ENCODE peak calls at places on chromosome 1, in five cellular contexts. J is uterus, L is foreskin fibroblast, E is heart right ventricle, I is left lung. D is an unnamed sample.

GRCh38 chr1:145720556-145720877 is 1.2 kb downstream of the CD160 start:
- DNase-seq in J (no peak), I (no peak), L (peak; percentile 85), E (no peak), D (peak; percentile 55)

GRCh38 chr1:240646861-240647260 is 34.9 kb upstream of the GREM2 start:
- DNase-seq in I (no peak), L (no peak), E (no peak), J (no peak), D (no peak)

GRCh38 chr1:3890389-3891328 is 9.4 kb downstream of the C1orf174 start:
- DNase-seq in E (no peak), J (no peak), I (peak; percentile 31), L (no peak), D (no peak)

GRCh38 chr1:204494281-204495077 is at the start of gene PIK3C2B:
- DNase-seq in L (peak; percentile 69), J (peak; percentile 79), I (peak; percentile 96), E (peak; percentile 86), D (no peak)

GRCh38 chr1:75067975-75068374 is 66.2 kb upstream of the LHX8 start:
- DNase-seq in J (no peak), L (no peak), E (no peak), I (no peak), D (no peak)

GRCh38 chr1:205939690-205940330 is 3.4 kb downstream of the SLC26A9 start:
- DNase-seq in L (no peak), E (no peak), J (no peak), I (no peak), D (no peak)

GRCh38 chr1:74392186-74392585 is 120.2 kb downstream of the LRRC53 start:
- DNase-seq in E (no peak), J (no peak), I (no peak), L (no peak), D (no peak)

GRCh38 chr1:236543065-236543669 is 19.4 kb downstream of the LGALS8 start:
- DNase-seq in I (no peak), E (peak; percentile 44), L (no peak), J (no peak), D (no peak)

GRCh38 chr1:172902861-172903381 is 147.8 kb downstream of the TNFSF18 start:
- DNase-seq in I (no peak), L (peak; percentile 65), J (no peak), E (no peak), D (peak; percentile 84)

GRCh38 chr1:84823991-84824390 is 69.0 kb downstream of the LPAR3 start:
- DNase-seq in J (no peak), I (no peak), L (no peak), E (no peak), D (no peak)

GRCh38 chr1:57411262-57411661 is 12.6 kb downstream of the DAB1 start:
- DNase-seq in J (no peak), E (peak; percentile 38), L (no peak), I (no peak), D (no peak)

GRCh38 chr1:227771326-227771725 is 36.1 kb downstream of the SNAP47 start:
- DNase-seq in E (no peak), J (no peak), I (no peak), L (no peak), D (no peak)

GRCh38 chr1:216462061-216462775 is 39.0 kb upstream of the USH2A start:
- DNase-seq in L (peak; percentile 32), I (no peak), E (no peak), J (no peak), D (no peak)

GRCh38 chr1:56215771-56216170 is 363.6 kb downstream of the PLPP3 start:
- DNase-seq in I (no peak), E (no peak), J (no peak), L (no peak), D (no peak)

GRCh38 chr1:76262591-76262990 is 188.0 kb downstream of the ST6GALNAC3 start:
- DNase-seq in E (no peak), I (no peak), J (no peak), L (no peak), D (no peak)

GRCh38 chr1:10074059-10074854 is 41.5 kb downstream of the UBE4B start:
- DNase-seq in E (no peak), J (peak; percentile 47), I (peak; percentile 78), L (peak; percentile 95), D (peak; percentile 91)

GRCh38 chr1:199778324-199778955 is 249.1 kb upstream of the NR5A2 start:
- DNase-seq in E (no peak), L (no peak), J (no peak), I (no peak), D (no peak)

GRCh38 chr1:77927414-77927813 is 39.0 kb downstream of the NEXN start:
- DNase-seq in J (no peak), L (no peak), I (no peak), E (no peak), D (no peak)

GRCh38 chr1:244414543-244414942 is 37.2 kb downstream of the ADSS2 start:
- DNase-seq in L (peak; percentile 71), J (no peak), E (no peak), I (no peak), D (no peak)

DNA sequence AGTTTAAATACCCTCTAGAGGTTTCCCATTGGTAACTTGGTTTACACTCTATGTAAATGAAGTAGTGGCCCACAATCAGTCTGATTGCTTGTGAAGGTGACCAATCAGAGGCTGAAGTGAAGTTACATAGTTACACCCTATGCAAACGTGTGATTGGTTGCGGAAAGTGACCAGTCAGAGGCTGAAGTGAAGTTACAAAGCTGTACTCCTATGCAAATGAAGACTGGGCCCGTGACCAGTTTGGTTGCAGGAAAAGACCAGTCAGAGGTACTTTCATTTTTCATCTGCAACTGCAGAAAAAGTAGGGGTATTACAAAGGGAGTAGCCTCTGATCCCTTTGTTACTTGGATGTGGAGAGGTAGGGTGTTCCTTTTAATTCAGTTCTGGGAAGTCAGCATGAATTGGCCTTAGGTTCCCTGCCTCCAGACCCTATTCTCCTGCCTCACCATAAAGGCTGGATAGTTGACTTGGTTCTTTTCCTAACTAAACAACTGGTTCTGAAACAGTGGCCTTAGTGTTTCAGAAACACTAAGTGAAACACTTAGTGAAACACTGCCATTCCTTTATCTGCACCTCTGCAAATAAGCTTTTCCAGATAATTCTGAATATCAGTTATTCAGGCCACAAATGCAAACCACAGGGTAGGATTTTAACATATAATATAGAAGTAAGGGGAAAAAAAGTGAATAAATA is 39.3 kb downstream of the MAGI3 start:
- DNase-seq in J (no peak), L (no peak), I (no peak), E (peak; percentile 14), D (no peak)
- H3K4me3 ChIP-seq in J (no peak overlapping the region), L (no peak overlapping the region), I (no peak overlapping the region), E (no peak overlapping the region), D (no peak overlapping the region)

DNA sequence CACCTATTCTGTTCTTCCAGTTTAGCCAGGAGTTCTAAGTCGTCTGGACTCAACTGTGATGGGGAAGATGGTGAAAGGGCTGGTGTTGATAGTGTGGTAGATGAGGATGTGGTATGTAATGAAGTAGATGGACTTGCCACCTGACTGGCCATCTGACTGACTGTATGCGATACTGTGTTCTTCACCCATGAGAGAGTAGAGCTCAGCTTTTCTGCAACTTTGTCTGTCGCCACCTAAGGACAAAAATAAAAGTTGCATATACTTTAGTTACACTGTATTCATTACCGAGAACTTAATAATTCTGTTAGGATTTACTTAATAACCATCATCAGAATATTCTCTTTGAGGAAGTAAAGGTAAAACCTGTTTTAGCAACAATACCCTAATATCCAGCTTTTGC is 48.5 kb downstream of the EVI5 start:
- DNase-seq in J (no peak), L (no peak), E (no peak), I (no peak), D (no peak)
- TF ChIP-seq CTCF in J (no peak), L (peak; percentile 10), E (peak; percentile 16), I (no peak), D (peak; percentile 10)

DNA sequence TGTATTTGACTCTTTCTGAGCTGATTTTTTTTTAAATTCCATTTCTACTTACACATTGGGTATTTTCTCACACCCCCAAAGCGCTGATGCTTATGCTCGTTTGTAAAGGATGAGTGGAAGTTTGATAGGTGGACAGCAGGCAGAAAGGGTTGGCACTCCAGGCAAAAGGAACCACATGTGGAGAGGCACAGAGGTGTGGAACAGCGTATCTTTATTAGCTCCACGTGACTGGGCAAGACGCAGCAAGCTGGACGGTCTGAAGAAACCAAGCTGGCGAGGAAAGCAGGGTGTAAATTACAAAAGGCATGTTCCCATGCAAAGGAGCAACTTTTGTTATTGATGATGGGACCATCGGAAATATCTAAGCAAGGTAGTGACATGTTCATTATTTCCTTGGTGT is 169.4 kb upstream of the RAB4A start:
- DNase-seq in E (no peak), J (no peak), L (no peak), I (no peak), D (no peak)
- H3K4me3 ChIP-seq in E (no peak overlapping the region), J (no peak overlapping the region), L (no peak overlapping the region), I (no peak overlapping the region), D (no peak overlapping the region)

DNA sequence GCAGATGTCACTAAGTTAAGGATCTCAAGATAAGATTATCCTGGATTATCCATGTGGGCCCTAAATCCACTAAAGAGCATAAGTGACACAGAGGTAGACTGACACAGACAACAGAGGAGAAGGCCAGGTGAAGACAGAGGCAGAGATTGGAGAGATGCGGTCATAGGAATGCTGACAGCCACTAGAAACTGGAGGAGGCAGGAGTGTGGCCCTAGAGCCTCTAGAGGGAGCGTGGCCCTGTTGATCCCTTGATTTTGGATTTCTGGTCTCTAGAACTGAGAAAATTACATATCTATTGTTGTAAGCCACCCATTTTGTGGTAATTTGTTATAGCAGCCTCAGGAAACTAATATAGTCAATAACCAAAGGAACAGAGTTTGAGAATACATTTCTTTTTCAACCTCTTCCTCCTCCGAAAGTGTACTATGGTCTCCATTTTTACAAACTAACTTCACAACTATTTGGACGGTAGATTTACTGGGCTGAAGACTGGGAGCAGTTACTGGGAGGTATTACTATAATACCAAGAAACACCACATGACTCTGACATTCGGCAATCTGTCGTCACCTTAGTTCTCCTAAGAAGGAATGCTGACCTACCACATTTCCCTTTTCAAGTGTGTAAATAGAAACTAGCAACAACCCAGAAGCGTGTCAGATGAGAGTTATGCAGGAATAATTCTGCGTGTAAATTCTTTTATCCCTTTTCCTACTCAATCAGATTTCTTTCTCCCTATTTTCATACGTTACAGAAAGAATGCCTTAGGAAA is 116.0 kb upstream of the ZNHIT6 start:
- DNase-seq in E (no peak), L (no peak), J (no peak), I (no peak), D (no peak)
- TF ChIP-seq CTCF in E (no peak), L (no peak), J (no peak), I (no peak), D (no peak)

DNA sequence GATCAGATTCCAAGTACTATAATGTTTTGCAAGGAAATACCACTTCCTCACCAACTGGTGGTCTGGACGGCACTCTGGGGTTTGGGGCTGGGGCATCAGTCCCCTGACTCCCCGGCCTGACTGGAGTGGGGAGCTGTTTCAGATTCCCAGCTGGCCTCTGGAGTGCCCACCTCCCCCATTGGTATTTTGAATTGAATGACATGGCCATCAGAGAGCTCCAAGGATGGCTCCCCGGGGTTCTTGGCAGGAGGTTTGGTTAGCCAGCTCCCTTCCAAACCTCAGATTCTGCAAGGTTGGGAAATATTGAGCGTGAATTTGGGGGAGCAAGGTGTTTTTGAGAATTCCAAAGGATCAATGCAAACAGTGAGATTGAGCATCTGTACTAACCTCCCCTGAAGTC is 2.2 kb upstream of the INAVA start:
- DNase-seq in I (no peak), E (no peak), J (no peak), L (no peak), D (no peak)
- H3K4me3 ChIP-seq in I (no peak overlapping the region), E (no peak overlapping the region), J (no peak overlapping the region), L (no peak overlapping the region), D (no peak overlapping the region)